ENCODE peak calls at places on chromosomes 7 and 10, in seven cellular contexts. W is neuronal stem cell, A is GM23248, X is upper lobe of right lung, E is IMR-90, V is heart left ventricle, Y is HCT116. L is an unnamed sample.

GRCh38 chr7:24755096-24755495 is 2.2 kb downstream of the GSDME start:
- DNase-seq in X (no peak), V (no peak), Y (no peak), E (no peak), W (no peak), A (no peak), L (no peak)

GRCh38 chr7:129308047-129308446 is 83.2 kb downstream of the AHCYL2 start:
- DNase-seq in V (peak; percentile 10), A (peak; percentile 27), Y (no peak), X (no peak), W (no peak), E (peak; percentile 64), L (peak; percentile 23)

GRCh38 chr7:121531175-121532070 is 135.3 kb upstream of the FAM3C start:
- DNase-seq in E (no peak), V (no peak), X (no peak), Y (no peak), W (no peak), A (peak; percentile 20), L (no peak)

GRCh38 chr10:46232666-46233065 is 54.1 kb upstream of the ANTXRL start:
- DNase-seq in X (peak; percentile 15), V (peak; percentile 1), A (no peak), W (no peak), Y (no peak), E (no peak), L (no peak)

GRCh38 chr10:109156396-109156795 is 766.9 kb downstream of the XPNPEP1 start:
- DNase-seq in X (no peak), A (no peak), W (no peak), E (no peak), Y (no peak), V (no peak), L (no peak)

GRCh38 chr7:43702974-43703373 is 26.3 kb downstream of the COA1 start:
- DNase-seq in X (no peak), A (no peak), W (no peak), E (no peak), Y (no peak), V (no peak), L (no peak)

GRCh38 chr10:116143673-116144072 is 129.3 kb downstream of the GFRA1 start:
- DNase-seq in A (no peak), X (no peak), E (no peak), W (no peak), Y (no peak), V (no peak), L (no peak)

GRCh38 chr10:14654821-14655382 is 119.8 kb downstream of the FAM107B start:
- DNase-seq in W (no peak), E (no peak), Y (no peak), X (no peak), A (no peak), V (no peak), L (no peak)

GRCh38 chr10:20622522-20623270 is 274.4 kb downstream of the NEBL start:
- DNase-seq in X (no peak), A (peak; percentile 1), Y (no peak), W (no peak), E (peak; percentile 1), V (no peak), L (no peak)

GRCh38 chr10:76779163-76779820 is 858.3 kb downstream of the KCNMA1 start:
- DNase-seq in W (peak; percentile 48), X (no peak), Y (no peak), A (peak; percentile 91), V (no peak), E (peak; percentile 23), L (no peak)

GRCh38 chr7:38013246-38013645 is 92.8 kb downstream of the EPDR1 start:
- DNase-seq in W (no peak), E (no peak), A (no peak), X (no peak), Y (no peak), V (no peak), L (no peak)

GRCh38 chr7:158470336-158470735 is 117.3 kb downstream of the PTPRN2 start:
- DNase-seq in W (no peak), Y (no peak), V (no peak), E (no peak), A (no peak), X (no peak), L (no peak)

GRCh38 chr10:3783313-3783689 is 1.7 kb downstream of the KLF6 start:
- DNase-seq in X (no peak), V (peak; percentile 67), A (peak; percentile 84), Y (no peak), W (no peak), E (peak; percentile 86), L (peak; percentile 63)
- H3K4me1 ChIP-seq in X (peaks cover 32% of the 10 kb centered on the region), V (peaks cover 52% of the 10 kb centered on the region), A (peaks cover 21% of the 10 kb centered on the region), Y (peaks cover 51% of the 10 kb centered on the region), W (peaks cover 6% of the 10 kb centered on the region), E (peaks cover 28% of the 10 kb centered on the region), L (peaks cover 33% of the 10 kb centered on the region)

DNA sequence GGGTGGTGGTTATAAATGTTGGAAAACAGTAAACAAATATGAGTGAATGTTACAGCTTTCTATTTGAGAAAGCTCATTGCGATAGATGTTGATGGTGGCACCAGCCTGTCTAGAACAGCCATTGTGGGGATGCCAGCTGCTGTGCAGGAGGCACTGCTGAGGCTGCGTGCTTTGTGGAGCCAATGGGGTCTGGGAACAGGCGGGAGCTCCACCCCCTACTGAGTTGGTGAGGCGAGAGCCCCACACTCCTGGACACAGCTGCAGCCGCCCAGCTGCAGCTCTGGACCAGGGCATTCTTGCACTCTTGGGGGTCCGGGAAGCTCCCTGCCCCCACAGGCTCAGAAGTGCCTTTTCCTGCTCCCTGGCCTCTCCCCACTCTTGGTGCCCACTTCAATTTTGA is 1147.1 kb upstream of the LRRTM3 start:
- DNase-seq in Y (no peak), A (no peak), W (no peak), X (no peak), E (no peak), V (no peak), L (no peak)
- H3K27ac ChIP-seq in Y (no peak overlapping the region), A (no peak overlapping the region), W (no peak overlapping the region), X (no peak overlapping the region), E (no peak overlapping the region), V (no peak overlapping the region), L (no peak overlapping the region)

DNA sequence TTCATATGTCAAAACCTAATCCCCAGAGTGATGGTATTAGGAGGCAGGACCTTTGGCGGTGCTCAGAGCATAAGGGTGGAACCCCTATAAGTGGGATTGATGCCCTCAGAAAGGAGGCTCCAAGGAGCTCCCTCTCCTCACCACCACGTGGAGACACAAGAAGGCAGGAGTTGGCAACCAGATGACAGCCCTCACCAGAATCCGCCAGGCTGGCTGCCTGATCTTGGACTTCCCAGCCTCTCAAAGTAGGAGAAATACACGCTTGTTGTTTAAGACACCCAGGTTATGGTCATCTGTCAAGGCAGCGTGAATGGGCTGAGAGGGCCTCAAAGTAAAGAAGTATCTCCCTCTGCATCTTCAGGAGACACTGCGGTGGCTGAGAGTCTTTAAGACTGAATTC is 187.7 kb downstream of the TNS3 start:
- DNase-seq in Y (no peak), X (peak; percentile 22), E (no peak), V (no peak), W (no peak), A (no peak), L (no peak)
- H3K36me3 ChIP-seq in Y (no peaks in the 10 kb centered on the region), X (peaks cover 58% of the 10 kb centered on the region), E (peaks cover 58% of the 10 kb centered on the region), V (peaks cover 56% of the 10 kb centered on the region), W (peaks cover 44% of the 10 kb centered on the region), A (peaks cover 21% of the 10 kb centered on the region), L (no peaks in the 10 kb centered on the region)

GRCh38 chr10:44993922-44994751 is 6.6 kb upstream of the ZNF22 start:
- DNase-seq in E (peak; percentile 78), Y (no peak), A (peak; percentile 48), X (no peak), W (no peak), V (peak; percentile 4), L (no peak)

GRCh38 chr10:44992070-44992731 is 8.5 kb upstream of the ZNF22 start:
- DNase-seq in Y (no peak), E (no peak), V (peak; percentile 36), X (no peak), W (no peak), A (no peak), L (peak; percentile 56)

GRCh38 chr10:44994752-44995530 is 5.8 kb upstream of the ZNF22 start:
- DNase-seq in W (no peak), Y (no peak), V (peak; percentile 8), A (no peak), X (no peak), E (no peak), L (no peak)

GRCh38 chr10:44992732-44993225 is 7.9 kb upstream of the ZNF22 start:
- DNase-seq in W (no peak), E (no peak), V (no peak), X (no peak), A (no peak), Y (no peak), L (no peak)

GRCh38 chr10:44993226-44993921 is 7.3 kb upstream of the ZNF22 start:
- DNase-seq in A (no peak), Y (no peak), X (no peak), V (peak; percentile 5), E (no peak), W (no peak), L (no peak)
- H3K4me1 ChIP-seq in A (peaks cover 25% of the 10 kb centered on the region), Y (no peaks in the 10 kb centered on the region), X (peaks cover 70% of the 10 kb centered on the region), V (peaks cover 73% of the 10 kb centered on the region), E (peaks cover 51% of the 10 kb centered on the region), W (peaks cover 15% of the 10 kb centered on the region), L (peaks cover 83% of the 10 kb centered on the region)

GRCh38 chr10:31041011-31041410 is 9.3 kb upstream of the ZNF438 start:
- DNase-seq in V (no peak), A (no peak), W (no peak), X (no peak), E (peak; percentile 41), Y (no peak), L (no peak)

GRCh38 chr10:31037749-31038148 is 6.1 kb upstream of the ZNF438 start:
- DNase-seq in X (no peak), W (no peak), A (no peak), V (no peak), Y (no peak), E (no peak), L (no peak)

DNA sequence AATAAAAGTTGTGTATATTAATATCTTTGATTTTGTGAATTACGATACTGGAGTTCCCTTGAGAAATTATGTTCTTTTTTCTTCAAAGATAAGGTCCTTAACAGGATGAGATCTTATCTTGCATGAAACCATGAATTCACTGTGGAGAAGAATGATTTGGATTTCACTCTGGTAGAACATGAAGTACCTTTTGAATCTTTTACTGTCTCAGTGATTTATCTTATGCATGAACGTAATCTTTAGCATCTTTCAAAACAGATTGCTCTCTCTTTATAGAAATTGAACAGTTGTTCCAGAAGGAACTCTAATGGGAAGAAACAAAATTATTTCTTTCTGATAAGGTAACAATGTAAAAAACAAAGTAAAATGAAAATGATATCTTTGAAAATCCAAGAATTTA is 11.0 kb upstream of the ZNF438 start:
- DNase-seq in V (no peak), W (no peak), Y (no peak), X (no peak), A (no peak), E (no peak), L (no peak)
- H3K27ac ChIP-seq in V (no peak overlapping the region), W (no peak overlapping the region), Y (no peak overlapping the region), X (no peak overlapping the region), A (no peak overlapping the region), E (no peak overlapping the region), L (no peak overlapping the region)

DNA sequence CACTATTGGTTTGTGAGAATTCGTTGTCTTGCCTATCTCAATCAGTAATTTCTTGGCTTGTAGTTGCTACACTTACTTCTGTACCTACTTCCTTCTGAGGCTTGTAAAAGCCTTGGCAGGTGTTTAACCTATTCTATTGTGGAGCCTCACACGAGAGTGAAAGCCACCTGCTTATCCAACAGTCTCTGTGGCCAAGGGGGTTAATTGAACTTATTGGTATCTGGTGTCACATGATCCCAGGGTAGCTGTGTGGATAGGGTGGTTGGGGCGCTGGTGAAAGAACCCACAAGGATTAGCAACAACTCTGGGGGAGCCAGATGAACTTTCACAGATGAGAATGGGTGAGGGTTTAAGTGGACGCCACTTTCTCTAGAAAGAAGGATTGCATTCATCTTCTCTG is 13.9 kb upstream of the ATP6V0E2 start:
- DNase-seq in V (no peak), E (no peak), A (no peak), X (no peak), W (no peak), Y (no peak), L (no peak)
- H3K36me3 ChIP-seq in V (peaks cover 58% of the 10 kb centered on the region), E (peaks cover 42% of the 10 kb centered on the region), A (no peaks in the 10 kb centered on the region), X (peaks cover 41% of the 10 kb centered on the region), W (peaks cover 4% of the 10 kb centered on the region), Y (no peaks in the 10 kb centered on the region), L (peaks cover 24% of the 10 kb centered on the region)

L was measured in heart right ventricle.